ENCODE peak calls at places on chromosomes 7 and 10, in eight cellular contexts. One of them, this sample, is unnamed. For H3K4me1 and H3K27me3, the result is how much of the 10 kb centered on the place peaks cover.

GRCh38 chr7:105388373-105389089 is at the start of gene SRPK2:
- DNase-seq in adrenal gland: peak
- DNase-seq in cardiac muscle cell: peak
- DNase-seq in trophoblast cell: peak
- DNase-seq in esophagus squamous epithelium: no peak
- DNase-seq in prostate gland: peak
- DNase-seq in heart left ventricle: peak
- DNase-seq in uterus: peak
- DNase-seq in this sample: no peak

GRCh38 chr7:132065193-132065972 is 509.0 kb upstream of the PODXL start:
- DNase-seq in esophagus squamous epithelium: no peak
- DNase-seq in adrenal gland: peak
- DNase-seq in cardiac muscle cell: peak
- DNase-seq in prostate gland: no peak
- DNase-seq in heart left ventricle: peak
- DNase-seq in trophoblast cell: peak
- DNase-seq in uterus: peak
- DNase-seq in this sample: no peak

GRCh38 chr10:130994191-130994590 is 317.3 kb downstream of the TCERG1L start:
- DNase-seq in trophoblast cell: no peak
- DNase-seq in uterus: no peak
- DNase-seq in esophagus squamous epithelium: no peak
- DNase-seq in adrenal gland: no peak
- DNase-seq in prostate gland: no peak
- DNase-seq in cardiac muscle cell: no peak
- DNase-seq in heart left ventricle: no peak
- DNase-seq in this sample: no peak

GRCh38 chr10:11806706-11807105 is 16.4 kb upstream of the PROSER2 start:
- DNase-seq in esophagus squamous epithelium: no peak
- DNase-seq in cardiac muscle cell: no peak
- DNase-seq in trophoblast cell: peak
- DNase-seq in adrenal gland: no peak
- DNase-seq in heart left ventricle: no peak
- DNase-seq in prostate gland: no peak
- DNase-seq in uterus: no peak
- DNase-seq in this sample: no peak

GRCh38 chr10:66252986-66253385 is 672.9 kb upstream of the LRRTM3 start:
- DNase-seq in heart left ventricle: no peak
- DNase-seq in trophoblast cell: no peak
- DNase-seq in uterus: no peak
- DNase-seq in cardiac muscle cell: no peak
- DNase-seq in prostate gland: no peak
- DNase-seq in adrenal gland: no peak
- DNase-seq in esophagus squamous epithelium: no peak
- DNase-seq in this sample: no peak

GRCh38 chr7:74325230-74325565 is 36.0 kb downstream of the CLIP2 start:
- DNase-seq in trophoblast cell: no peak
- DNase-seq in heart left ventricle: no peak
- DNase-seq in prostate gland: no peak
- DNase-seq in esophagus squamous epithelium: no peak
- DNase-seq in uterus: no peak
- DNase-seq in adrenal gland: no peak
- DNase-seq in cardiac muscle cell: no peak
- DNase-seq in this sample: no peak

GRCh38 chr10:101694674-101695403 is at the start of gene FBXW4:
- DNase-seq in prostate gland: peak
- DNase-seq in cardiac muscle cell: peak
- DNase-seq in trophoblast cell: peak
- DNase-seq in uterus: peak
- DNase-seq in heart left ventricle: peak
- DNase-seq in esophagus squamous epithelium: no peak
- DNase-seq in adrenal gland: peak
- DNase-seq in this sample: no peak

GRCh38 chr10:7279303-7279702 is 131.5 kb downstream of the SFMBT2 start:
- DNase-seq in adrenal gland: no peak
- DNase-seq in uterus: no peak
- DNase-seq in heart left ventricle: no peak
- DNase-seq in cardiac muscle cell: no peak
- DNase-seq in esophagus squamous epithelium: no peak
- DNase-seq in prostate gland: no peak
- DNase-seq in trophoblast cell: no peak
- DNase-seq in this sample: no peak

GRCh38 chr10:121617176-121617575 is 18.9 kb upstream of the FGFR2 start:
- DNase-seq in esophagus squamous epithelium: no peak
- DNase-seq in trophoblast cell: no peak
- DNase-seq in heart left ventricle: no peak
- DNase-seq in uterus: no peak
- DNase-seq in adrenal gland: no peak
- DNase-seq in prostate gland: no peak
- DNase-seq in cardiac muscle cell: no peak
- DNase-seq in this sample: no peak

GRCh38 chr10:51878695-51879094 is 179.3 kb upstream of the CSTF2T start:
- DNase-seq in cardiac muscle cell: no peak
- DNase-seq in adrenal gland: no peak
- DNase-seq in trophoblast cell: no peak
- DNase-seq in heart left ventricle: no peak
- DNase-seq in esophagus squamous epithelium: no peak
- DNase-seq in prostate gland: no peak
- DNase-seq in uterus: no peak
- DNase-seq in this sample: no peak

GRCh38 chr10:28878236-28878970 is 201.1 kb downstream of the BAMBI start:
- DNase-seq in adrenal gland: peak
- DNase-seq in uterus: no peak
- DNase-seq in heart left ventricle: no peak
- DNase-seq in trophoblast cell: no peak
- DNase-seq in cardiac muscle cell: no peak
- DNase-seq in esophagus squamous epithelium: no peak
- DNase-seq in prostate gland: no peak
- DNase-seq in this sample: no peak

GRCh38 chr7:12212051-12212485 is 974 bp downstream of the TMEM106B start:
- DNase-seq in prostate gland: no peak
- DNase-seq in uterus: no peak
- DNase-seq in adrenal gland: peak
- DNase-seq in cardiac muscle cell: peak
- DNase-seq in trophoblast cell: no peak
- DNase-seq in esophagus squamous epithelium: no peak
- DNase-seq in heart left ventricle: no peak
- DNase-seq in this sample: no peak

GRCh38 chr7:91685544-91685943 is 195.0 kb downstream of the MTERF1 start:
- DNase-seq in prostate gland: no peak
- DNase-seq in adrenal gland: no peak
- DNase-seq in uterus: no peak
- DNase-seq in trophoblast cell: no peak
- DNase-seq in esophagus squamous epithelium: no peak
- DNase-seq in cardiac muscle cell: peak
- DNase-seq in heart left ventricle: no peak
- DNase-seq in this sample: no peak

GRCh38 chr7:148153611-148154010 is 437.0 kb upstream of the C7orf33 start:
- DNase-seq in esophagus squamous epithelium: no peak
- DNase-seq in adrenal gland: peak
- DNase-seq in trophoblast cell: no peak
- DNase-seq in heart left ventricle: peak
- DNase-seq in cardiac muscle cell: peak
- DNase-seq in prostate gland: peak
- DNase-seq in uterus: peak
- DNase-seq in this sample: no peak

GRCh38 chr7:37379546-37379945 is 69.1 kb downstream of the ELMO1 start:
- DNase-seq in cardiac muscle cell: no peak
- DNase-seq in uterus: no peak
- DNase-seq in heart left ventricle: no peak
- DNase-seq in esophagus squamous epithelium: no peak
- DNase-seq in adrenal gland: no peak
- DNase-seq in prostate gland: no peak
- DNase-seq in trophoblast cell: no peak
- DNase-seq in this sample: no peak

GRCh38 chr7:4123823-4124222 is 558.3 kb upstream of the FOXK1 start:
- DNase-seq in cardiac muscle cell: no peak
- DNase-seq in uterus: no peak
- DNase-seq in heart left ventricle: no peak
- DNase-seq in trophoblast cell: no peak
- DNase-seq in adrenal gland: no peak
- DNase-seq in prostate gland: no peak
- DNase-seq in esophagus squamous epithelium: no peak
- DNase-seq in this sample: no peak

GRCh38 chr10:18197706-18198105 is 57.5 kb downstream of the CACNB2 start:
- DNase-seq in esophagus squamous epithelium: no peak
- DNase-seq in uterus: no peak
- DNase-seq in trophoblast cell: no peak
- DNase-seq in heart left ventricle: no peak
- DNase-seq in prostate gland: no peak
- DNase-seq in cardiac muscle cell: no peak
- DNase-seq in adrenal gland: no peak
- DNase-seq in this sample: no peak
- H3K4me1 ChIP-seq in esophagus squamous epithelium: under half
- H3K4me1 ChIP-seq in uterus: under half
- H3K4me1 ChIP-seq in trophoblast cell: under half
- H3K4me1 ChIP-seq in heart left ventricle: under half
- H3K4me1 ChIP-seq in prostate gland: under half
- H3K4me1 ChIP-seq in cardiac muscle cell: under half
- H3K4me1 ChIP-seq in adrenal gland: under half
- H3K4me1 ChIP-seq in this sample: under half

GRCh38 chr7:81112731-81113130 is 193.9 kb upstream of the SEMA3C start:
- DNase-seq in esophagus squamous epithelium: no peak
- DNase-seq in cardiac muscle cell: no peak
- DNase-seq in trophoblast cell: no peak
- DNase-seq in heart left ventricle: no peak
- DNase-seq in prostate gland: no peak
- DNase-seq in adrenal gland: no peak
- DNase-seq in uterus: no peak
- DNase-seq in this sample: no peak
- H3K27ac ChIP-seq in esophagus squamous epithelium: no peak
- H3K27ac ChIP-seq in cardiac muscle cell: no peak
- H3K27ac ChIP-seq in trophoblast cell: no peak
- H3K27ac ChIP-seq in heart left ventricle: no peak
- H3K27ac ChIP-seq in prostate gland: no peak
- H3K27ac ChIP-seq in adrenal gland: no peak
- H3K27ac ChIP-seq in uterus: no peak
- H3K27ac ChIP-seq in this sample: no peak

GRCh38 chr10:132781556-132781955 is 4.4 kb downstream of the NKX6-2 start:
- DNase-seq in adrenal gland: no peak
- DNase-seq in heart left ventricle: no peak
- DNase-seq in esophagus squamous epithelium: no peak
- DNase-seq in trophoblast cell: no peak
- DNase-seq in uterus: no peak
- DNase-seq in cardiac muscle cell: no peak
- DNase-seq in prostate gland: no peak
- DNase-seq in this sample: no peak

GRCh38 chr10:132783865-132784581 is 1.9 kb downstream of the NKX6-2 start:
- DNase-seq in adrenal gland: no peak
- DNase-seq in heart left ventricle: no peak
- DNase-seq in uterus: no peak
- DNase-seq in esophagus squamous epithelium: no peak
- DNase-seq in cardiac muscle cell: no peak
- DNase-seq in prostate gland: no peak
- DNase-seq in trophoblast cell: no peak
- DNase-seq in this sample: no peak

GRCh38 chr10:132784582-132785432 is 1.1 kb downstream of the NKX6-2 start:
- DNase-seq in adrenal gland: no peak
- DNase-seq in cardiac muscle cell: peak
- DNase-seq in trophoblast cell: no peak
- DNase-seq in uterus: no peak
- DNase-seq in prostate gland: no peak
- DNase-seq in esophagus squamous epithelium: no peak
- DNase-seq in heart left ventricle: no peak
- DNase-seq in this sample: no peak

GRCh38 chr10:132785433-132786278 is at the start of gene NKX6-2:
- DNase-seq in esophagus squamous epithelium: no peak
- DNase-seq in cardiac muscle cell: peak
- DNase-seq in trophoblast cell: no peak
- DNase-seq in uterus: no peak
- DNase-seq in heart left ventricle: no peak
- DNase-seq in prostate gland: no peak
- DNase-seq in adrenal gland: no peak
- DNase-seq in this sample: no peak

GRCh38 chr10:132783165-132783736 is 2.7 kb downstream of the NKX6-2 start:
- DNase-seq in trophoblast cell: no peak
- DNase-seq in adrenal gland: no peak
- DNase-seq in prostate gland: no peak
- DNase-seq in esophagus squamous epithelium: no peak
- DNase-seq in heart left ventricle: no peak
- DNase-seq in cardiac muscle cell: no peak
- DNase-seq in uterus: no peak
- DNase-seq in this sample: no peak
- H3K27me3 ChIP-seq in trophoblast cell: half or more
- H3K27me3 ChIP-seq in adrenal gland: under half
- H3K27me3 ChIP-seq in prostate gland: under half
- H3K27me3 ChIP-seq in esophagus squamous epithelium: under half
- H3K27me3 ChIP-seq in heart left ventricle: under half
- H3K27me3 ChIP-seq in cardiac muscle cell: half or more
- H3K27me3 ChIP-seq in uterus: under half
- H3K27me3 ChIP-seq in this sample: under half

GRCh38 chr7:150367677-150368097 is 935 bp upstream of the REPIN1 start:
- DNase-seq in uterus: no peak
- DNase-seq in cardiac muscle cell: peak
- DNase-seq in trophoblast cell: no peak
- DNase-seq in esophagus squamous epithelium: no peak
- DNase-seq in prostate gland: no peak
- DNase-seq in heart left ventricle: no peak
- DNase-seq in adrenal gland: no peak
- DNase-seq in this sample: no peak
- H3K4me1 ChIP-seq in uterus: under half
- H3K4me1 ChIP-seq in cardiac muscle cell: under half
- H3K4me1 ChIP-seq in trophoblast cell: under half
- H3K4me1 ChIP-seq in esophagus squamous epithelium: under half
- H3K4me1 ChIP-seq in prostate gland: under half
- H3K4me1 ChIP-seq in heart left ventricle: under half
- H3K4me1 ChIP-seq in adrenal gland: under half
- H3K4me1 ChIP-seq in this sample: under half

DNA sequence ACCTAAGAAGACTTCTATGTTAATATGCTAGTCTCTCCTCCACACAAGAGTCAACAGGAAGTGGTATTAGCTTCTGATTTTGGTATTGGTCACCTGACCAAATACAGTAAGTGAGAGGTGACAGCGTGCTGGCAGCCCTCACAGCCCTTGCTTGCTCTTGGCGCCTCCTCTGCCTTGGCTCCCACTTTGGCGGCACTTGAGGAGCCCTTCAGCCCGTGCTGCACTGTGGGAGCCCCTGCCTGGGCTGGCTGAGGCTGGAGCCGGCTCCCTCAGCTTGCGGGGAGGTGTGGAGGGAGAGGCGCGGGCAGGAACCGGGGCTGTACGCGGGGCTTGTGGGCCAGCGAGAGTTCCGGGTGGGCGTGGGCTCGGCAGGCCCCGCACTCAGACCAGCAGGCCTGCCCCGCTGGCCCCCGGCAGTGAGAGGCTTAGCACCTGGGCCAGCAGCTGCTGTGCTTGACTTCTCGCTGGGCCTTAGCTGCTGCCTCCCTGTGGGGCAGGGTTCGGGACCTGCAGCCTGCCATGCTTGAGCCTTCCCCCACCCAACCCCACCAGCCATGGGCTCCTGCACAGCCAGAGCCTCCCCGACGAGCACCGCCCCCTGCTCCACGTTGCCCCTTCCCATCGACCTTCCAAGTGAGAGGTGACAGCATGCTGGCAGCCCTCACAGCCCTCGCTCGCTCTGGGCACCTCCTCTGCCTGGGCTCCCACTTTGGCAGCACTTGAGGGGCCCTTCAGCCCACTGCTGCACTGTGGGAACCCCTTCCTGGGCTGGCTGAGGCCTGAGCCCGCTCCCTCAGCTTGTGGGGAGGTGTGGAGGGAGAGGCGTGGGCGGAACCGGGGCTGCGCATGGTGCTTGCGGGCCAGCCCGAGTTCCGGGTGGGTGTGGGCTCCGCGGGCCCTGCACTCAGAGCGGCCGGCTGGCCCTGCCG is 4.2 kb upstream of the ACSL5 start:
- DNase-seq in cardiac muscle cell: no peak
- DNase-seq in prostate gland: no peak
- DNase-seq in esophagus squamous epithelium: no peak
- DNase-seq in trophoblast cell: no peak
- DNase-seq in uterus: no peak
- DNase-seq in heart left ventricle: no peak
- DNase-seq in adrenal gland: no peak
- DNase-seq in this sample: no peak
- H3K27ac ChIP-seq in cardiac muscle cell: no peak
- H3K27ac ChIP-seq in prostate gland: no peak
- H3K27ac ChIP-seq in esophagus squamous epithelium: no peak
- H3K27ac ChIP-seq in trophoblast cell: no peak
- H3K27ac ChIP-seq in uterus: no peak
- H3K27ac ChIP-seq in heart left ventricle: no peak
- H3K27ac ChIP-seq in adrenal gland: no peak
- H3K27ac ChIP-seq in this sample: no peak

This sample was measured in iPS DF 6.9.